ENCODE peak calls at places on chromosomes 11 and 22, in four cellular contexts. A is GM12878, W is IMR-90, F is K562. R is an unnamed sample.

GRCh38 chr22:49052023-49052538 is 775.6 kb downstream of the BRD1 start:
- DNase-seq in A (no peak), W (no peak), F (peak), R (no peak)

GRCh38 chr22:34296456-34296855 is 376.2 kb upstream of the LARGE1 start:
- DNase-seq in A (no peak), W (no peak), F (no peak), R (no peak)

GRCh38 chr11:89175796-89176195 is 1.9 kb upstream of the TYR start:
- DNase-seq in A (no peak), W (no peak), F (no peak), R (no peak)

GRCh38 chr11:130523609-130524008 is 75.2 kb downstream of the ADAMTS15 start:
- DNase-seq in A (no peak), W (peak), F (no peak), R (no peak)

GRCh38 chr11:43021466-43021865 is 290.3 kb upstream of the API5 start:
- DNase-seq in A (no peak), W (no peak), F (peak), R (no peak)

GRCh38 chr11:37623778-37624177 is 1025.7 kb upstream of the RAG2 start:
- DNase-seq in A (no peak), W (no peak), F (no peak), R (no peak)

GRCh38 chr11:63608353-63609345 is 5.6 kb downstream of the PLAAT3 start:
- DNase-seq in A (no peak), W (peak), F (no peak), R (no peak)

GRCh38 chr11:85768473-85769146 is 42.3 kb downstream of the SYTL2 start:
- DNase-seq in A (no peak), W (no peak), F (no peak), R (no peak)

GRCh38 chr22:19291580-19292261 is at the start of gene CLTCL1:
- DNase-seq in A (peak), W (peak), F (peak), R (peak)

GRCh38 chr11:118918128-118918685 is 7.5 kb downstream of the BCL9L start:
- DNase-seq in A (no peak), W (peak), F (peak), R (peak)
- TF ChIP-seq FOS in A (no peak), W (peak), F (no peak), R (no peak)

GRCh38 chr22:31578171-31578570 is 81.8 kb downstream of the SFI1 start:
- DNase-seq in A (no peak), W (no peak), F (no peak), R (no peak)

GRCh38 chr22:31575190-31575589 is 78.9 kb downstream of the SFI1 start:
- DNase-seq in A (no peak), W (no peak), F (no peak), R (no peak)

GRCh38 chr22:31577711-31578110 is 81.4 kb downstream of the SFI1 start:
- DNase-seq in A (no peak), W (no peak), F (no peak), R (no peak)

GRCh38 chr22:31583861-31584485 is 78.0 kb downstream of the PISD start:
- DNase-seq in A (no peak), W (peak), F (no peak), R (peak)

GRCh38 chr22:31579835-31580242 is 82.2 kb downstream of the PISD start:
- DNase-seq in A (no peak), W (no peak), F (no peak), R (no peak)
- TF ChIP-seq FOS in A (no peak), W (no peak), F (no peak), R (no peak)

GRCh38 chr22:36331912-36332622 is 55.7 kb downstream of the MYH9 start:
- DNase-seq in A (peak), W (peak), F (no peak), R (peak)
- TF ChIP-seq FOS in A (no peak), W (no peak), F (no peak), R (no peak)

DNA sequence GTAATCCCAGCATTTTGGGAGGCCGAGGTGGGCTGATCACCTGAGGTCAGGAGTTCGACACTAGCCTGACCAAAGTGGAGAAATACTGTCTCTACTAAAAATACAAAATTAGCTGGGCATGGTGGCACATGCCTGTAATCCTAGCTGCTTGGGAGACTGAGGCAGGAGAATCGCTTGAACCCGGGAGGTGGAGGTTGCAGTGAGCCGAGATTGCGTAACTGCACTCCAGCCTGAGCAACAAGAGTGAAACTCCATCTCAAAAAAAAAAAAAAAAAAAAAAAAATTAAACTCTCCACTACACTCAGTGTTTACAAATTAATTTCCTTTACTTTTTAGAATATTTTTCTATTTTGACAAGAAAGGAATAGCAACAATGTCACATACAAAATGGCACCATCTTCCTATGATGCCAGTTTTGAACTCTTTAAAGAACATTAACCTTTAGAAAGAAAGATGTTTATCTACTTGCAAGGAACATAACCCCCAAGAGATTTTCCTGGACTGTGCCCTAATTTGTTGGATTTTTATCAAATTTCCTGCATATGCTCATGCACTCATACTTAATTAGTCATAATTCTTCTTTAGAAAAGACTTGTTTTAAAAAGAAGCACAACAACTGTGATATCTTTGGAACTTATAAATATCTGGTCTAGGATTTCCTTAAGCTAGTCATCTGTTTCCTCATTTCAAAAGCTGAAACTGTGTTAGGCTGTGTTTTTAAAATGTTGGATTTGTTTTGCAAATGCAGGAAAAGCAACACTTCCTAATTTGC is 22.6 kb upstream of the HIPK3 start:
- DNase-seq in A (no peak), W (peak), F (no peak), R (peak)
- TF ChIP-seq FOS in A (no peak), W (no peak), F (no peak), R (no peak)

GRCh38 chr11:76610871-76611475 is 59.6 kb downstream of the LRRC32 start:
- DNase-seq in A (no peak), W (no peak), F (no peak), R (no peak)
- TF ChIP-seq FOS in A (no peak), W (no peak), F (no peak), R (no peak)

DNA sequence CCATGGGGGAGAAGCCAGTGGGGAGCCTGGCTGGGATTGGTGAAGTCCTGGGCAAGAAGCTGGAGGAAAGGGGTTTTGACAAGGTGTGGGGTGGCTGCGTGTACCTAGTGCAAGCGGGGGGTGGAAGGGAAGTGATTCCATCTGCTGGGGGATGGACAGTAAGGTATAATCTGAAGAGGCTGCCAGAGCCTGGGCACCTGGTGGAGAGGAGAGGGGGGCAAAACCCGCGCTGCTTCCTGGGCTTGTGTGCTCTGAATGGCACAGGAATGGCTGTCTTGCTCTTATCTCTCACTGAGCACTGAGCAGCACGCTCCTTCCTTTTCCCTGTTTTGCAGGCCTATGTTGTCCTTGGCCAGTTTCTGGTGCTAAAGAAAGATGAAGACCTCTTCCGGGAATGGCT is 988 bp downstream of the BANF1 start:
- DNase-seq in A (no peak), W (no peak), F (no peak), R (no peak)
- TF ChIP-seq FOS in A (no peak), W (no peak), F (no peak), R (no peak)

DNA sequence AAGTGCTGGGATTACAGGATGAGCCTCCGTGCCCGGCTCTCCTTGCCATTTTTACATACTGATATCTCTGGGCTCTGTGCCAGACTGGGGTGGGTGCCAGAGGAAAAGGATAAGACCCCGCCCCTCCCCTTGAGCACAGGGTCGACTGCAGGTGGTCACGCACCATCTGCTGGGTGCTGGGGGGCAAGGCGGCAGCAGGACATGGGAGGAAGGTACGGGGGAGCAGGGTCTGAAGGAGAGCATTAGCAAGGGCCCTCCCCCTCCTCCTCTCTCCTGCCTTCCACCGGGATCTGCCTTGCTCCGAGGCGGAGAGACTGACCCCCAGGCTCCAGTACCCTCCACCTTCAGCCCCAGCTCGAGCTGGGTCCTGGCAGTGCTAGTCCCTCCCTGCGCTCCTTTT is 9.7 kb upstream of the PGA3 start:
- DNase-seq in A (no peak), W (no peak), F (no peak), R (no peak)
- TF ChIP-seq FOS in A (no peak), W (no peak), F (no peak), R (no peak)

GRCh38 chr11:73507086-73507485 is 90.8 kb downstream of the FAM168A start:
- DNase-seq in A (no peak), W (peak), F (no peak), R (no peak)
- TF ChIP-seq FOS in A (no peak), W (no peak), F (no peak), R (no peak)

GRCh38 chr11:27004103-27004502 is 10.2 kb downstream of the FIBIN start:
- DNase-seq in A (no peak), W (no peak), F (no peak), R (no peak)
- TF ChIP-seq FOS in A (no peak), W (no peak), F (no peak), R (no peak)

GRCh38 chr11:69889400-69890372 is 70.5 kb upstream of the FGF3 start:
- DNase-seq in A (no peak), W (no peak), F (no peak), R (no peak)
- TF ChIP-seq FOS in A (no peak), W (no peak), F (no peak), R (no peak)

R was measured in endothelial cell of umbilical vein.